ENCODE peak calls at places on chromosomes 4 and X, in seven cellular contexts. J is heart left ventricle; M is cardiac muscle cell; Q is CD8-positive, alpha-beta memory T cell; X is memory B cell; W is Kasumi-1; Z is esophagus squamous epithelium. H is an unnamed sample.

GRCh38 chrX:15471016-15471415 is 22.1 kb downstream of the PIR start:
- DNase-seq in J (peak), M (peak), Q (peak), X (peak), W (peak), Z (no peak), H (peak)

GRCh38 chr4:8818063-8818881 is 53.4 kb downstream of the HMX1 start:
- DNase-seq in J (peak), M (no peak), Q (no peak), X (no peak), W (no peak), Z (no peak), H (no peak)

GRCh38 chr4:24613474-24613873 is 29.1 kb upstream of the DHX15 start:
- DNase-seq in J (no peak), M (no peak), Q (no peak), X (no peak), W (no peak), Z (no peak), H (no peak)

GRCh38 chr4:57612279-57612678 is 502.1 kb upstream of the IGFBP7 start:
- DNase-seq in J (no peak), M (no peak), Q (no peak), X (no peak), W (no peak), Z (no peak), H (no peak)

GRCh38 chr4:65747386-65747785 is 77.1 kb upstream of the EPHA5 start:
- DNase-seq in J (no peak), M (no peak), Q (no peak), X (no peak), W (no peak), Z (no peak), H (no peak)

GRCh38 chr4:2451036-2451520 is 17.8 kb upstream of the RNF4 start:
- DNase-seq in J (no peak), M (no peak), Q (no peak), X (no peak), W (no peak), Z (no peak), H (no peak)

GRCh38 chr4:140793291-140793690 is 37.1 kb upstream of the TBC1D9 start:
- DNase-seq in J (no peak), M (no peak), Q (no peak), X (no peak), W (no peak), Z (no peak), H (no peak)

GRCh38 chr4:70583952-70584834 is 7.9 kb upstream of the AMBN start:
- DNase-seq in J (no peak), M (no peak), Q (no peak), X (no peak), W (no peak), Z (no peak), H (no peak)

GRCh38 chr4:5797866-5798265 is 86.9 kb downstream of the EVC start:
- DNase-seq in J (no peak), M (no peak), Q (no peak), X (no peak), W (no peak), Z (no peak), H (no peak)

GRCh38 chrX:10828640-10829039 is 208.3 kb upstream of the MID1 start:
- DNase-seq in J (no peak), M (no peak), Q (no peak), X (no peak), W (no peak), Z (no peak), H (no peak)

GRCh38 chr4:118981171-118981838 is 92.7 kb downstream of the SYNPO2 start:
- DNase-seq in J (no peak), M (no peak), Q (no peak), X (no peak), W (no peak), Z (no peak), H (no peak)